ENCODE peak calls at places on chromosome 12, in four cellular contexts. B is H9, G is IMR-90, T is mesendoderm. R is an unnamed sample.

GRCh38 chr12:69096669-69097364 is 142.6 kb upstream of the CPSF6 start:
- DNase-seq in B (no peak), G (no peak), T (no peak), R (no peak)

GRCh38 chr12:121038861-121039654 is at the start of gene OASL:
- DNase-seq in B (no peak), G (no peak), T (no peak), R (no peak)

GRCh38 chr12:126492181-126492580 is 1426.9 kb downstream of the AACS start:
- DNase-seq in B (no peak), G (no peak), T (peak; percentile 14), R (no peak)

GRCh38 chr12:52832451-52832850 is 1.7 kb downstream of the KRT79 start:
- DNase-seq in B (no peak), G (no peak), T (no peak), R (no peak)

GRCh38 chr12:32603858-32604257 is 75.2 kb upstream of the DNM1L start:
- DNase-seq in B (no peak), G (peak; percentile 51), T (peak; percentile 22), R (no peak)

GRCh38 chr12:114611145-114612018 is 72.6 kb downstream of the TBX3 start:
- DNase-seq in B (no peak), G (no peak), T (no peak), R (no peak)

GRCh38 chr12:42987216-42987631 is 397.7 kb upstream of the PRICKLE1 start:
- DNase-seq in B (no peak), G (no peak), T (no peak), R (no peak)

GRCh38 chr12:132610051-132610759 is at the start of gene LRCOL1:
- DNase-seq in B (peak; percentile 45), G (peak; percentile 90), T (no peak), R (no peak)

GRCh38 chr12:75708829-75709228 is 197.4 kb upstream of the KRR1 start:
- DNase-seq in B (no peak), G (no peak), T (no peak), R (no peak)

GRCh38 chr12:120117961-120118709 is 1.6 kb upstream of the RAB35 start:
- DNase-seq in B (peak; percentile 88), G (peak; percentile 67), T (peak; percentile 94), R (no peak)

GRCh38 chr12:89351489-89352241 is 636 bp downstream of the DUSP6 start:
- DNase-seq in B (no peak), G (peak; percentile 35), T (no peak), R (peak; percentile 67)

GRCh38 chr12:47249719-47250506 is 170.2 kb upstream of the AMIGO2 start:
- DNase-seq in B (no peak), G (no peak), T (peak; percentile 92), R (no peak)

GRCh38 chr12:114700392-114701103 is 16.6 kb upstream of the TBX3 start:
- DNase-seq in B (peak; percentile 45), G (no peak), T (peak; percentile 37), R (no peak)

GRCh38 chr12:62588916-62589315 is 122.3 kb downstream of the MON2 start:
- DNase-seq in B (no peak), G (peak; percentile 45), T (no peak), R (no peak)

GRCh38 chr12:12381982-12382381 is 25.1 kb downstream of the BORCS5 start:
- DNase-seq in B (no peak), G (no peak), T (peak; percentile 27), R (no peak)

GRCh38 chr12:130014485-130014807 is 110.6 kb upstream of the TMEM132D start:
- DNase-seq in B (peak; percentile 71), G (no peak), T (peak; percentile 57), R (peak; percentile 68)

GRCh38 chr12:57171668-57172067 is 24.2 kb upstream of the LRP1-AS start:
- DNase-seq in B (no peak), G (peak; percentile 84), T (no peak), R (no peak)

GRCh38 chr12:106704081-106704480 is 70.4 kb upstream of the RIC8B start:
- DNase-seq in B (no peak), G (no peak), T (no peak), R (no peak)

GRCh38 chr12:8742501-8742900 is 44.7 kb downstream of the RIMKLB start:
- DNase-seq in B (no peak), G (peak; percentile 59), T (no peak), R (no peak)

GRCh38 chr12:74980510-74980909 is 229.1 kb downstream of the KCNC2 start:
- DNase-seq in B (no peak), G (no peak), T (no peak), R (no peak)

GRCh38 chr12:115771065-115771464 is 506.4 kb downstream of the MED13L start:
- DNase-seq in B (peak; percentile 46), G (no peak), T (peak; percentile 64), R (no peak)

GRCh38 chr12:4991801-4992200 is 51.9 kb upstream of the KCNA5 start:
- DNase-seq in B (no peak), G (no peak), T (no peak), R (no peak)

GRCh38 chr12:19373569-19373968 is 65.7 kb upstream of the AEBP2 start:
- DNase-seq in B (no peak), G (peak; percentile 74), T (no peak), R (no peak)

GRCh38 chr12:31875609-31875964 is 83.6 kb upstream of the RESF1 start:
- DNase-seq in B (no peak), G (no peak), T (no peak), R (no peak)

GRCh38 chr12:50787618-50788017 is 23.7 kb downstream of the ATF1 start:
- DNase-seq in B (no peak), G (no peak), T (no peak), R (no peak)
- H3K23ac ChIP-seq in B (no peak overlapping the region), G (peak overlapping the region; percentile 39), T (no peak overlapping the region), R (no peak overlapping the region)

DNA sequence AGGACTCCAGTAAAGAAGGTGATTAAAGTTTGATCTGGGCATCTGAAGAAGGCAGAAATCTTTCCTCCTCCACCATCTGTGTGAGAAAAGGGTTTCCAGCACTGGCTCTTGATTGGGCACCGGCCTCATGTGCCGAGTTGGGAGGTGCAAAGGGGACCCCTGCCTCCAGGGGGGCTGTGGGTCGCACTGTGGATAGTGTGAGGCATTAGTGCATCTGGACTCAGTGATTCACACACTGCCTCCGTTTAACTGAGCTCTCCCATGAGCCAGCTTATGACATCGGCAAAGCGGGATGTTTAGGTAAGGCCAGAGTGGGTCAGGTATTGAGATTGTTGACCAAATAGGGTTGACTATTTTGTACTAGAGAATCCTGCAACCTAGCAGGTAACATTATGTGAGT is 8.9 kb downstream of the C1S start:
- DNase-seq in B (no peak), G (no peak), T (no peak), R (no peak)
- H4K5ac ChIP-seq in B (no peak overlapping the region), G (no peak overlapping the region), T (no peak overlapping the region), R (no peak overlapping the region)

DNA sequence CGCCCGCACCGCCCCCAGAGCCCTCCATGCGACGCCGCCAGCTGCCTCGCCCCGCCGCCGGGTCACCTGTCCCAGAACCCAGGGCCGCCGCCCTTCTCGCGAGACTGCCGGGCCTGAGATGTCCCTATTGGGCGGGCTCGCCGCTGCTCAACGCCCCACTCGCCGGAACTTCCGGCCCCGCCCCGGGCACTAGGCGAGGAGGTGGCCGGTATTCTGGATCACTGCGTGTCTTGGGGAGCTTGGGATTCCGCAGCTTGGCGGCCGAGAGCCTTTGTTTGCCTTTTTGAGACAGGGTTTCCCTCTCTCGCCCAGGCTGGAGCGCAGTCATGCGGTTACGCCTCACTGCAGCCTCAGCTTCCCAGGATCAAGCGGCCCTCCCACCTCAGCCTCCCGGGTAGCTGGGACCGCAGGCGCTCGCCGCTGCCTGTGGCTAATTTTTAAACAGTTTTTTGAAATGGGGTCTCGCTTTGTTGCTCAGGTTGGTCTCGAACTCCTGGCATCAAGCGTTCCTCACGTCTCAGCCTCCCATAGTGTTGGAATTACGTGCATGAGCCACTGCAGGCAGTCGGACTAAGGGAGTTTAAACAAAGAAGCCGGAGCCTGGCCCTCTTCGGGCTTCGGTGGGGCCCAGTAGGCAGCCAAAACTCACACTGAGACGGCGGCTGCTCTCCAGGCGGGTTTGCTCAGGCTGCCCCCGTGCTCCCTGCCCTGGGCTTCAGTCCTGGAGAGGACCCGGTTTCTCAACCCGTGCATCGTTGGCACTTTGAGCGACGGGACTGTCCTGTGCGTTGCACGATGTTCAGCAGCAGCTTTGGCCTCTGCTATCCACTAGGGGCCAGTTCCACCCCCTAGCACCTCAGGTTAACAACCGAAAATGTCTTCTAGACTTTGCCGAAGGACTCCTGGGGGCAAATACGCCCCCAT is at the start of gene SLC15A4:
- DNase-seq in B (peak; percentile 98), G (peak; percentile 84), T (peak; percentile 97), R (peak; percentile 85)
- H3K23ac ChIP-seq in B (no peak within 1 kb of the TSS), G (peak within 1 kb of the TSS; percentile 93), T (peak within 1 kb of the TSS; percentile 59), R (no peak within 1 kb of the TSS)

GRCh38 chr12:123934829-123935228 is 37.8 kb downstream of the CCDC92 start:
- DNase-seq in B (no peak), G (peak; percentile 28), T (no peak), R (no peak)

GRCh38 chr12:123936471-123936870 is 36.2 kb downstream of the CCDC92 start:
- DNase-seq in B (no peak), G (no peak), T (no peak), R (no peak)

GRCh38 chr12:123934016-123934620 is 38.5 kb downstream of the CCDC92 start:
- DNase-seq in B (no peak), G (no peak), T (no peak), R (no peak)

GRCh38 chr12:123936956-123937706 is 35.5 kb downstream of the CCDC92 start:
- DNase-seq in B (no peak), G (no peak), T (no peak), R (no peak)

DNA sequence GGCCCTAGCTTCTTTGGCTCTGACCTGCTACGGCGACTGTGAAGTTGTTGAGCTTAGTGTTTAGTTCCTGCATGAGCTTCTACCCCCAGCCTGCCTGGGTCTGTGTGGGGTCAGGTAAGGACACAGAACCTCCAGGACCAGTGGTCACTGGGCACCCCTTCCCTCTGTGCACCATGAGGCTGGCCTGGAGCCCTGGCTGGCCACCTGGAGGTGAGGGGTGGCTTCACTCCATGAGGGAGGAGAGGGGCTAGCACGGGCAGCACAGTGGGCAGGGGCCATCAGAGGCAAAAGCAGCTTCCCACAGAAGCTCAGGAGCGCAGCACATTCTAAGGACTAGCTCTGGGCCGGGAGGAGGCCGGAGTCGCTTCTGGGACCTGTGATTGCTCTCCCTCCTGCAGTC is 36.7 kb downstream of the CCDC92 start:
- DNase-seq in B (no peak), G (no peak), T (no peak), R (no peak)
- H4K5ac ChIP-seq in B (no peak overlapping the region), G (no peak overlapping the region), T (no peak overlapping the region), R (no peak overlapping the region)

GRCh38 chr12:104201238-104202001 is 14.2 kb upstream of the TXNRD1 start:
- DNase-seq in B (peak; percentile 77), G (peak; percentile 72), T (peak; percentile 82), R (peak; percentile 69)

GRCh38 chr12:104207416-104207941 is 8.1 kb upstream of the TXNRD1 start:
- DNase-seq in B (no peak), G (peak; percentile 27), T (no peak), R (no peak)

GRCh38 chr12:104199964-104200363 is 15.6 kb upstream of the TXNRD1 start:
- DNase-seq in B (no peak), G (no peak), T (no peak), R (no peak)

DNA sequence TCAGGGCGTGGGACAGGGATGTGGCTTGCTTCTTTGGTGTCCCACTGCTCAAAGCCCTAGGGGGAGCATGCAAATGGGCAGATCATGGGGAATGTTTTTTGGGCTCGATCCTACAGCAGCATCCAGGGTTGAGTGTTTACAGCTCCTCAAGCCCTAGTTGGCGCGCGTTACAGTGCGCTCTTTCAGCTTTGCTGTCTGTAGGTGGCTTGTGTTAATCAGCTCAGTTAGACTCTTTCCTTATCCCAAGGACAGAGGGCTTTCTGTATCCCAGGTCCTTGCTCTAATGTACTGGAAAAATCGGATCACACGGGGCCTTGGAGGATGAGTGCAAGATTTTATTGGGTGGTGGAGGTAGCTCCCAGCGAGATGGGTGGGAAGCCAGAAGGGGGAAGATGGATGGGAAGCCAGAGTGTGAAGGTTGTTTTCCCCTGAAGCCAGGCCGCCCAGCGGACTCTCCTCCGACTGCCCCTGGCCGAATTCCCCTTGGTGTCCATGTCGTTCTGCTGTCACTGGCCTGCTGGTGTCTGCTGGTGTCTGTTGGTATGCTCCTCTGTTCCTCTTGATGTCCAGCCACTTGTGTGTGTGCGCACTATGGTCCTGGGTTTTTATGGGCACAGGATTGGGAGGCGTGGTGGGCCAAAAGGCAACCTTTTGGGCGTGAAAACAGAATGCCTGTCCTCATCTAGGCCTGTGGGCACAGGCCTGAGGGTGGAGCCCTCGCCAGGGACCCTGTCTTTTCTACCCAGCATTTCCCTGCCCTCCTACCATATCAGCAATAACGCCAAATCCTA is 10.7 kb upstream of the TXNRD1 start:
- DNase-seq in B (no peak), G (no peak), T (no peak), R (no peak)
- H3K23ac ChIP-seq in B (no peak overlapping the region), G (no peak overlapping the region), T (peak overlapping the region; percentile 66), R (no peak overlapping the region)